ENCODE peak calls at places on chromosome 10, in four cellular contexts. X is CD4-positive, CD25-positive, alpha-beta regulatory T cell; M is H7; B is fibroblast of lung. E is an unnamed sample.
A peak's percentile ranks its signal among the peaks of the same experiment; 100 is the strongest.

GRCh38 chr10:101018600-101019439 is 12.1 kb downstream of the PDZD7 start:
- DNase-seq in X (peak; percentile 70), M (peak; percentile 97), B (peak; percentile 75), E (peak; percentile 81)

GRCh38 chr10:35795131-35795819 is 153.2 kb upstream of the FZD8 start:
- DNase-seq in X (no peak), M (no peak), B (no peak), E (no peak)

GRCh38 chr10:131273476-131273875 is 38.0 kb downstream of the TCERG1L start:
- DNase-seq in X (no peak), M (peak; percentile 37), B (no peak), E (no peak)

GRCh38 chr10:105797234-105797890 is 1156.3 kb downstream of the SORCS3 start:
- DNase-seq in X (peak; percentile 44), M (peak; percentile 13), B (no peak), E (no peak)

GRCh38 chr10:122029503-122030199 is 40.7 kb downstream of the TACC2 start:
- DNase-seq in X (no peak), M (peak; percentile 37), B (no peak), E (no peak)

GRCh38 chr10:92760609-92761008 is 70.9 kb downstream of the HHEX start:
- DNase-seq in X (peak; percentile 66), M (no peak), B (peak; percentile 78), E (no peak)

GRCh38 chr10:95790982-95791381 is 35.0 kb downstream of the ENTPD1 start:
- DNase-seq in X (peak; percentile 26), M (no peak), B (no peak), E (no peak)

GRCh38 chr10:21421016-21421415 is 104.5 kb downstream of the SKIDA1 start:
- DNase-seq in X (no peak), M (no peak), B (no peak), E (no peak)

GRCh38 chr10:129761981-129762956 is 201.8 kb downstream of the EBF3 start:
- DNase-seq in X (no peak), M (no peak), B (no peak), E (peak; percentile 18)

E was measured in stimulated activated effector memory CD8-positive, alpha-beta T cell treated with anti-CD3 and anti-CD28 coated beads, Interleukin-12 subunit alpha, Interleukin-12 subunit beta, amount 100 ng/mL, for 72 hours.